ENCODE peak calls at places on chromosome 15, in four cellular contexts. O, R, M and P are unnamed samples.

GRCh38 chr15:101558217-101558941 is 68.9 kb upstream of the PCSK6 start:
- DNase-seq in R (no peak), M (peak), O (no peak), P (peak)

GRCh38 chr15:39403674-39404117 is 177.2 kb upstream of the THBS1 start:
- DNase-seq in R (no peak), O (no peak), M (peak), P (no peak)

GRCh38 chr15:94053626-94054025 is 177.7 kb upstream of the MCTP2 start:
- DNase-seq in O (no peak), R (no peak), M (no peak), P (peak)

GRCh38 chr15:98713585-98714001 is 65.3 kb downstream of the IGF1R start:
- DNase-seq in O (no peak), M (no peak), R (no peak), P (no peak)

GRCh38 chr15:28945626-28946215 is 59.9 kb downstream of the APBA2 start:
- DNase-seq in R (no peak), M (no peak), O (no peak), P (no peak)

GRCh38 chr15:74489518-74490338 is 28.8 kb upstream of the UBL7 start:
- DNase-seq in O (no peak), R (peak), M (peak), P (peak)

GRCh38 chr15:29612096-29612495 is 210.2 kb downstream of the TJP1 start:
- DNase-seq in M (peak), O (peak), R (no peak), P (no peak)

GRCh38 chr15:49718846-49719245 is 98.0 kb downstream of the DTWD1 start:
- DNase-seq in M (no peak), O (no peak), R (no peak), P (no peak)

GRCh38 chr15:62337934-62338333 is 172.8 kb upstream of the C2CD4B start:
- DNase-seq in M (no peak), O (no peak), R (no peak), P (no peak)

GRCh38 chr15:101250331-101250730 is 1.5 kb downstream of the CHSY1 start:
- DNase-seq in R (peak), M (peak), O (no peak), P (peak)

GRCh38 chr15:96474274-96474673 is 143.8 kb downstream of the NR2F2 start:
- DNase-seq in M (no peak), O (no peak), R (peak), P (no peak)

GRCh38 chr15:32843211-32843907 is 125.6 kb downstream of the GREM1 start:
- DNase-seq in R (no peak), O (peak), M (no peak), P (peak)

GRCh38 chr15:49979705-49980382 is 139.2 kb downstream of the ATP8B4 start:
- DNase-seq in O (no peak), M (no peak), R (no peak), P (no peak)

GRCh38 chr15:63118854-63119253 is 2.8 kb upstream of the LACTB start:
- DNase-seq in R (no peak), O (no peak), M (no peak), P (no peak)

GRCh38 chr15:51735211-51735610 is 2.2 kb downstream of the LYSMD2 start:
- DNase-seq in O (no peak), M (no peak), R (no peak), P (peak)
- TF ChIP-seq CTCF in O (no peak), M (peak), R (peak), P (peak)

DNA sequence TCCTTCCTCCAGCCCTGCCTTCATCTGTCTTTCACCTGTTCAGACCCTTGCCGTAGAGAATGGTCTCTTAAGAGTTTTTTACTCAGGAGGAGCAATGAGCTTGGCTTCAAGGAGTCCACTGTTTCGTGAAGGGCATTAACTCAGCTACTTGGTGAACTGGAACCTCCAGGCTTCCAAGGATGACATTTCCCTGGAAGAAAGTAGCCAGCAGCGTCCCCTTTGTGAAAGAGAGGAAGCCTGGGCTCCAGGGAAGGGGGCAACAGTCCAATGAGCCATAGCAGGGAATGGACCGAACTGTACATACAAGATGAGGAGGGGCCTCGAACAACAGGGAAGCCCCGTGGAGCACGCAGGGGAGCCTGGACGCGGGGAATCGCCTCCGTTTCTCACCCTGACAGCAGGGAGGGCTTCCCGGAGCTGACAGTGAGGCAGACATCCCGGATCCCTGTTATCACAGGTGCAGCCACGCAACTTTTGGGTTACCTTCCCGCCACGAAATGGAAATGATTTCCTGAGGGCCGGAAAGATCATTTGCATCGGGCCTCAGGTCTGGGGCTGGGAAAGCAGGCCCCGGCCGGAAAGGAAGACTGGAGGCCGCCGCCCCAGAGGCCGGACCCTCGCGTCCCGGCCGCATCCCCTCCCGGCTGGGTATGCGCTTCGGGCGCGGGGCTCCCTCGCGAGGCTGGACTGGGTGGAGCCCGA is 514 bp upstream of the SPINT1 start:
- DNase-seq in M (no peak), O (no peak), R (no peak), P (no peak)
- H3K4me3 ChIP-seq in M (peak), O (no peak), R (peak), P (no peak)

DNA sequence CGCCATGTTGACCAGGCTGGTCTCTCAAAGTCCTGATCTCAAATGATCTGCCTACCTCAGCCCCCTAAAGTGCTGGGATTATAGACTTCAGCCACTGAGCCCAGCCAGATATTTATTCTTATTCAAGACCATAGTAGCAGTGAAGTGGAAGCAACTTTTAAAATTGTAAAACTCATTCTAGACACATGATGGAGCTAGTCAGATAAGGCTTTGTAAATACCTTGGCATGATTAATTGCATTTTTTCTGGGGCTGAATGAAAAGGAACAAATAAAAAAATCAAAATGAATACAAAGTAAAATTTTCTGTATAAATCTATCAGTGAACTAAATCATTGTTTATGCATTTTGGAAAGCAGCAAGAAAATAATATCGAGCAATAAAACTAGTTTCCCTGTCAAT is 4.1 kb upstream of the MYO1E start:
- DNase-seq in M (no peak), O (no peak), R (no peak), P (no peak)
- TF ChIP-seq CTCF in M (no peak), O (peak), R (no peak), P (no peak)

GRCh38 chr15:85587707-85588441 is 206.9 kb downstream of the KLHL25 start:
- DNase-seq in R (peak), M (peak), O (no peak), P (no peak)

GRCh38 chr15:85583404-85584390 is 203.3 kb downstream of the AKAP13 start:
- DNase-seq in M (no peak), O (no peak), R (no peak), P (no peak)

GRCh38 chr15:85582076-85582718 is 201.8 kb downstream of the AKAP13 start:
- DNase-seq in R (no peak), O (no peak), M (peak), P (no peak)

GRCh38 chr15:85582719-85583089 is 202.3 kb downstream of the AKAP13 start:
- DNase-seq in R (no peak), M (peak), O (no peak), P (no peak)

DNA sequence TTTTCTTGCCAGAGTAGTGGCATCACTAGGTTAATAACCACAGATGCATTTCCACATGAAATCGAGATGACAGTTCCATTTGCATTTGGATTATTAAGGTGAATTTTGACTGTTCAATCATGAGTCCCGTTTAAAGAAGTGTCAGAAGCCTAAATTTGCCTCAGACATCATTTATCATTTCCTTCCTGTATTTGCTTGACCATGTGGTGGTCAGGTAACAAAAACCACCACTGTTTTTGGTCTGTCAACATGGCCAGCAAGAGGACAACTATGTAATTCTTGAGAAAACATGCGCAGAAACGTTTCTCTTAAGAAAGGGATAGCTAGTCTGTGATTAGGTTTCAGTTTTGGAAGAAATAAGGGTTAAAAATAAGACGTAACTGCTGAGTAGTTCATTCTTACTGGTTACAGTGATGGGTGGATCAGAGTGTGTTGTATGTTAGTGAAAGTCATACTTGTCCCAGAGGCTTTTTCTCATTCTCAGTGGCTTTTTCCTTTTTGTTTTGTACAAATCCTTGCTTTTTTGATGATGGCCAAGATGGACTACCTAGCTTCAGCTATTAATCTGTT is 204.5 kb downstream of the AKAP13 start:
- DNase-seq in M (no peak), R (no peak), O (no peak), P (no peak)
- H3K4me3 ChIP-seq in M (no peak), R (no peak), O (no peak), P (no peak)

DNA sequence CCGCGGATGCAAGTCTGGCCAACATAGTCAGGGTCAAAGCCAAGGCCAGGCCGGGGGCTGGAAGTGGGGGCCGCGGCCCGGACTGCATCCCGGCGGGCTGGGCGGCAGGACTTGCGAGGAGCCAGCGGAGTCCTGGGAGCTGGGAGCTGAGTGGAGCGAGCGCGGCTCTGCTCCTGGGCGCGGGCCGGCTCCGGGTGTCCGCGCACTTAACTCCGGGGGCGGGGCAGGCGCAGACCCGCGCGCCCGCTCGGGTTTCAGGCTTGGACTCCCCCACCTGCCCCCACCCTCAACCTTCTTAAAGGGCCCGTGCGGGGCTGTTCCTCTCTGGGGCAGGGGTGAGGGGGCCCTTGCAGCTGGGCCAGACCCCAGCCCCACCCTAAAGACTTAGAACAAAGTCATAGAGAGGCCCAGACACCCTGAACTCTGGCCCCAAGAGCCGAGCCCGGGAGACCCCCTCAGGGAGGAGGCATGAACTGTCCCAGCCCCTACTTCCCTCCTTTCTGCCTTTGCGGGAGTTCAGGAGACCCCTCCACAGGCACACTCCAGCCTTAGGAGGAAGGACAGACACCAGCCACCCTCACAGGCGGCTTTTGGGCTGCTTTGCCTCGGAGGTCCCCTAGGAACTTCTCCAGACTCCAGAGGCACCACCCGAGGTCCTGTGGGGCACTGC is at the start of gene CSPG4:
- DNase-seq in R (no peak), M (peak), O (no peak), P (no peak)
- TF ChIP-seq CTCF in R (no peak), M (no peak), O (no peak), P (no peak)

GRCh38 chr15:31078461-31078860 is 23.1 kb downstream of the TRPM1 start:
- DNase-seq in R (no peak), M (no peak), O (no peak), P (no peak)
- H3K4me3 ChIP-seq in R (no peak), M (no peak), O (no peak), P (no peak)

DNA sequence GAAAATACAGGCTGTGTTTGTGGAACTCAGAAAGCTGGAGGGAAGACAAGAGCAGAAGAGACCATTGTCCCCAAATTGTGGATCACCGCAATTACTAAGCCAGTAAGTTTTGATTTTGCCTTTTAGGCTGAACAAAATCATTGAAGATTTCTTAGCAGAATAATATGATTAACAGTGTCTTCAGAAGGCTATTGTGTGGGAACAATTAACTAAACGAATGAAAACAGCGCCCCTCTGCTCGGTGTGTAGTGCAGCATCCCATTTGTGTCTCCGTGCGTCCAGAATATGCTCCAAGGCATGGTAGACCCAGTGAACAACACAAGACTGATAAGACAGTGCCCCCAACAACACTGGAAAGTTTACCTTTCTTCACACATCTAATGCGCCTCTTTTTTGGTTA is 71.2 kb downstream of the CRTC3 start:
- DNase-seq in O (no peak), M (no peak), R (no peak), P (no peak)
- TF ChIP-seq CTCF in O (no peak), M (no peak), R (no peak), P (no peak)

DNA sequence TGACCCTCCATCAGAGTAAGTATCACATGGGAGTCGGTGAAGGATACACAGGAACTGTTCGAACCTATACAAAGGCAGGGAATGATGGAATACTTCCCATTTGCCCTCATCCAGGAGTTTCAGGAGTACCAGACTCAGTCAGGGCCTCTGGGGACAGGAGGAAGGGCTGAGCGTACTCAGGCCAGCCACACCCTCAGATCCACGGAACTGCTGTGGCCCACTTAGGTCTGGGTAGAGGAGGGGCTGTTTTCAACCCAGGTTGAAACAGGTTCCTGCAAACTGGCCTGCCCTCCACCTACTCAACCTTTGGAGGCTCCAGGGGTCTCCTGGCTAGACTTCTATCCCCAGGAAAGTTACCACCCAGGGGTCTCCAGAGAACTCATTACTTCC is 6.7 kb upstream of the IGDCC3 start:
- DNase-seq in O (no peak), R (no peak), M (no peak), P (no peak)
- H3K4me3 ChIP-seq in O (no peak), R (no peak), M (no peak), P (no peak)

GRCh38 chr15:65323071-65323511 is 18.6 kb downstream of the RNU5B-1 start:
- DNase-seq in R (peak), O (no peak), M (peak), P (no peak)
- TF ChIP-seq CTCF in R (no peak), O (no peak), M (no peak), P (no peak)